ENCODE peak calls at places on chromosomes 1 and 21, in eight cellular contexts. O, W, N, D, I, T, E and G are unnamed samples.

GRCh38 chr1:92872719-92873118 is 40.9 kb downstream of the RPL5 start:
- DNase-seq in O (no peak), W (no peak), N (no peak), D (no peak), I (no peak), T (no peak), E (no peak), G (no peak)

GRCh38 chr1:194161591-194161990 is 975.2 kb upstream of the B3GALT2 start:
- DNase-seq in O (no peak), W (no peak), N (no peak), D (no peak), I (no peak), T (no peak), E (no peak), G (no peak)

GRCh38 chr1:227372662-227373061 is 54.4 kb upstream of the CDC42BPA start:
- DNase-seq in O (no peak), W (no peak), N (peak), D (peak), I (peak), T (no peak), E (peak), G (peak)

GRCh38 chr21:27145134-27145798 is 178.4 kb upstream of the ADAMTS5 start:
- DNase-seq in O (no peak), W (no peak), N (no peak), D (no peak), I (no peak), T (no peak), E (no peak), G (no peak)

GRCh38 chr1:119587328-119587727 is 60.7 kb downstream of the ZNF697 start:
- DNase-seq in O (no peak), W (no peak), N (peak), D (no peak), I (no peak), T (no peak), E (no peak), G (no peak)

GRCh38 chr1:28056129-28056925 is 32.1 kb downstream of the EYA3 start:
- DNase-seq in O (no peak), W (no peak), N (no peak), D (no peak), I (no peak), T (no peak), E (no peak), G (no peak)

GRCh38 chr21:18772404-18772803 is 368.8 kb upstream of the TMPRSS15 start:
- DNase-seq in O (no peak), W (no peak), N (no peak), D (no peak), I (no peak), T (no peak), E (no peak), G (no peak)

GRCh38 chr1:159647616-159648015 is 60.0 kb downstream of the APCS start:
- DNase-seq in O (no peak), W (no peak), N (no peak), D (no peak), I (no peak), T (no peak), E (no peak), G (no peak)

GRCh38 chr1:203556047-203556851 is 62.3 kb downstream of the OPTC start:
- DNase-seq in O (no peak), W (no peak), N (no peak), D (peak), I (no peak), T (peak), E (no peak), G (no peak)

GRCh38 chr1:30847358-30847972 is 61.1 kb downstream of the SDC3 start:
- DNase-seq in O (peak), W (no peak), N (peak), D (peak), I (peak), T (peak), E (no peak), G (peak)

GRCh38 chr1:153292740-153293479 is 19.8 kb downstream of the PGLYRP3 start:
- DNase-seq in O (no peak), W (no peak), N (no peak), D (no peak), I (no peak), T (no peak), E (no peak), G (no peak)

GRCh38 chr1:109822749-109823542 is 59.2 kb upstream of the EPS8L3 start:
- DNase-seq in O (no peak), W (no peak), N (no peak), D (no peak), I (no peak), T (no peak), E (no peak), G (no peak)

GRCh38 chr1:36890776-36891175 is 143.5 kb downstream of the GRIK3 start:
- DNase-seq in O (no peak), W (no peak), N (no peak), D (no peak), I (no peak), T (no peak), E (no peak), G (no peak)

GRCh38 chr1:162530985-162531319 is 30.6 kb upstream of the UAP1 start:
- DNase-seq in O (no peak), W (no peak), N (no peak), D (no peak), I (no peak), T (no peak), E (no peak), G (no peak)

GRCh38 chr21:15495965-15496364 is 233.8 kb upstream of the USP25 start:
- DNase-seq in O (no peak), W (no peak), N (peak), D (no peak), I (no peak), T (no peak), E (no peak), G (no peak)

GRCh38 chr1:109821221-109821669 is 57.5 kb upstream of the EPS8L3 start:
- DNase-seq in O (no peak), W (no peak), N (peak), D (peak), I (peak), T (no peak), E (peak), G (peak)

GRCh38 chr21:34517491-34518245 is 5.7 kb upstream of the KCNE1 start:
- DNase-seq in O (no peak), W (no peak), N (no peak), D (no peak), I (no peak), T (no peak), E (peak), G (no peak)

GRCh38 chr1:1047963-1048362 is 26.1 kb downstream of the RNF223 start:
- DNase-seq in O (no peak), W (no peak), N (no peak), D (no peak), I (no peak), T (no peak), E (no peak), G (no peak)

GRCh38 chr1:218741852-218742251 is 396.7 kb downstream of the TGFB2 start:
- DNase-seq in O (no peak), W (no peak), N (no peak), D (no peak), I (no peak), T (no peak), E (no peak), G (no peak)

GRCh38 chr1:28340221-28340974 is 11.6 kb downstream of the MED18 start:
- DNase-seq in O (no peak), W (no peak), N (no peak), D (no peak), I (no peak), T (no peak), E (no peak), G (no peak)

GRCh38 chr1:53120659-53121058 is 21.8 kb downstream of the SLC1A7 start:
- DNase-seq in O (no peak), W (no peak), N (no peak), D (no peak), I (no peak), T (no peak), E (no peak), G (no peak)

GRCh38 chr1:116556289-116557006 is 14.4 kb downstream of the CD58 start:
- DNase-seq in O (no peak), W (peak), N (peak), D (peak), I (peak), T (no peak), E (peak), G (peak)

GRCh38 chr1:62315387-62315786 is 3.8 kb downstream of the KANK4 start:
- DNase-seq in O (no peak), W (no peak), N (no peak), D (no peak), I (no peak), T (no peak), E (no peak), G (no peak)

GRCh38 chr1:222887127-222887461 is 72.3 kb downstream of the DISP1 start:
- DNase-seq in O (no peak), W (no peak), N (no peak), D (no peak), I (no peak), T (no peak), E (no peak), G (no peak)

GRCh38 chr1:6124341-6124740 is 55.8 kb downstream of the CHD5 start:
- DNase-seq in O (no peak), W (no peak), N (no peak), D (no peak), I (no peak), T (peak), E (no peak), G (no peak)

GRCh38 chr1:184890539-184890973 is 83.8 kb downstream of the NIBAN1 start:
- DNase-seq in O (no peak), W (no peak), N (peak), D (peak), I (no peak), T (no peak), E (no peak), G (peak)

DNA sequence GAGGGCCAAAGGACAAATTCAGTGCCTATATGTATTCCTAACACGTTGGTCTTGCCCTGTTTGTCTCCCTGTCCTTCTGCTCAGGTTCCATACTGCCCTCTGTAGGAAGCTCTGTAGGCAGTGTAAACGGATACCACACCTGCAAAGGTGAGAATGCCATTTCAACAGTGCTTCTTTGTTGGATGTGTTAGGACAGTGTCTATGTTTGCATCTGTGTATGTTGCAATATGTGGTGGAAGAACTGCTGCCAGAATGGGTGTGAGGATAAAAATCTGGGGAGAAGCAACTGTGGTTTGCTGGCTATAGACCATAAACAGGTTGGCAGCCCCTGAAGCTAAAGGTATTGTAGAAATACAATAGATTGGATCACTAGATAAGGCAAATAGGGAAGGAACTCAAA is 113.1 kb upstream of the BMP8A start:
- DNase-seq in O (no peak), W (peak), N (no peak), D (no peak), I (peak), T (no peak), E (peak), G (peak)
- TF ChIP-seq CTCF in O (peak), W (peak), N (peak), D (no peak), I (peak), T (no peak), E (peak), G (peak)

GRCh38 chr1:173545688-173546087 is 57.2 kb downstream of the SLC9C2 start:
- DNase-seq in O (no peak), W (no peak), N (no peak), D (no peak), I (no peak), T (no peak), E (peak), G (no peak)
- TF ChIP-seq CTCF in O (no peak), W (no peak), N (no peak), D (no peak), I (no peak), T (no peak), E (no peak), G (no peak)

GRCh38 chr1:196481616-196482015 is 126.6 kb downstream of the KCNT2 start:
- DNase-seq in O (no peak), W (no peak), N (no peak), D (no peak), I (no peak), T (no peak), E (no peak), G (no peak)

DNA sequence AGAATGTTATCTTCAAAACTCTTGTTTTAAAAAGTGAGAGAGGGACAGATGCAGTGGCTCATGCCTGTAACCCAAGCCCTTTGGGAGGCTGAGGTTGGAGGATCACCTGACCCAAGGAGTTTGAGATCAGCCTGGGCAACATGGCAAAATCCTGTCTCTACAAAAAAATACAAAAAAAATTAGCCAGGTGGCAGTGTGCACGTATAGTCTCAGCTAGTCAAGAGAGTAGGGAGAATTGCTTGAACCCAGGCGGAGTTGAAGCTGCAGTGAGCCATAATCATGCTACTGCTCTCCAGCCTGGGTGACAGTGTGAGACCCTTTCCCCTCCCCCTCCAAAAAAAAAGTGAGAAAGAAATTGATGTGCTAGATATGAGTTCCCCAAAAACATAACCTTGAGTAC is 131.0 kb downstream of the KCNT2 start:
- DNase-seq in O (no peak), W (no peak), N (no peak), D (no peak), I (no peak), T (no peak), E (no peak), G (no peak)
- TF ChIP-seq CTCF in O (no peak), W (no peak), N (no peak), D (no peak), I (no peak), T (no peak), E (no peak), G (no peak)

GRCh38 chr1:7366955-7367665 is 404.0 kb upstream of the VAMP3 start:
- DNase-seq in O (no peak), W (no peak), N (no peak), D (no peak), I (peak), T (peak), E (no peak), G (no peak)
- TF ChIP-seq CTCF in O (no peak), W (peak), N (no peak), D (no peak), I (no peak), T (no peak), E (no peak), G (no peak)

GRCh38 chr1:25503551-25504426 is 39.6 kb upstream of the LDLRAP1 start:
- DNase-seq in O (peak), W (no peak), N (no peak), D (no peak), I (peak), T (no peak), E (peak), G (peak)
- TF ChIP-seq CTCF in O (peak), W (peak), N (peak), D (peak), I (peak), T (peak), E (peak), G (peak)

DNA sequence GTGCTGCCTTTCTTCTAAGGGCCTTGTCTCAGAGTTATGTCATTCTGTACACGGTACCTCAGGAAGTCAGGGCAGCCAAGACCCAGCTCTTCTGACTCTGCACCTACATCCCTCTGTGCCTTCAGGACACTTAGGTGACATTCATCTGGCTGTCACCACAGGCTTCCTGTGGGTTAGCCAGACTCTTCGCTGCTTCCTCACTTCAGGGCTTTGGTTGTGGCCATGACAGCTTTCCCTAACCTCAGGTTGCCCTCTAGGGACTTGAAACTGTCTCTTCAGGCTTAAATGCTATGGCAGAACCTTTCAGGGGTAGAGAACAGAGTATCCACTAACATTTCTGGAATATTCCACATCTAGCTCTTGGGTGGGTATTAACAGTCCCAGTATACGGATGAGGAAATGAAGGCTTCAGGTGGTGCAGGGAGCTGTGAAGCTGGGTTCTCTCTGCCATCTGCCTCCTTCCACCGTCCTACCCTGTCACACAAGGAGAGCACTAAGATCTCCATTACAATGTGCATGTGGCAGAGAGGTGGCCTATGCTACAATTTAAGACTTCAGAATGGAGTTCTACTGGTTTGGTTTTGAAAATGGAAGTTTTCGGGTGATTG is 9.9 kb downstream of the TSSK3 start:
- DNase-seq in O (no peak), W (no peak), N (no peak), D (no peak), I (no peak), T (no peak), E (no peak), G (no peak)
- TF ChIP-seq CTCF in O (no peak), W (no peak), N (peak), D (no peak), I (no peak), T (no peak), E (no peak), G (no peak)

DNA sequence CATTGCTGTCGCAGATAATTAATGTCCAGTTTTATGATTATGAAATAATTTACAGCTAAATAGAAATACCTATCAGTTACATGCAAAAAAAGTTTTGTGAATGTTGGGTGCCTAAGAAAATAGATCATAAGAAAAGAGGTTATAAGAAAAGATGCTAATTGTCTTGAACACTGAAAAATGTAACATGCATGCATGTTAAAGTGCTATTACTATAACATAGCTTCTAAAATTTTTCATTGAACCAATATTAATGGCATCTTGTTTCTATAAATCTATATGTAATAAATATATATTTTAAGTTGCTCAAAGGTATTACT is 35.5 kb upstream of the SCYL3 start:
- DNase-seq in O (no peak), W (no peak), N (no peak), D (no peak), I (no peak), T (no peak), E (no peak), G (no peak)
- TF ChIP-seq CTCF in O (no peak), W (no peak), N (no peak), D (no peak), I (no peak), T (no peak), E (no peak), G (no peak)

DNA sequence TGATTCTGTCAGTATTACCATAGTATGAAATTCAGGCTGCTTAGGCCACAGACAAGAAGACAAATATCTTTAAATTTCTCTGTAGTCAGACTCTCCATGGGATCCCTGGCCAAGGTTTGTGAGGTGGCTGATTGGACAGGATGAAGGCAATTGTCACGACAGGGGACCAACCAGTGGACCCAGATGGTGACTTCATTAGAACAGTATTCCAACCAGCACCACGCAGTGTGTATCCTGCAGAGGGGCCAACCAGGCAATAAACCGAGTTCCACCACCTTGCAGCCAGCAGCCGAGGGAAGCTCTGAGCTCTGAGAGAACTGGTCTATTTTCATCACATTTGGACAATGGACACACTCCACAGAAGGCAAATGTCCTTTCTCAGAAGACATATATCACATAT is 16.1 kb downstream of the DSCAM start:
- DNase-seq in O (no peak), W (no peak), N (no peak), D (no peak), I (no peak), T (no peak), E (no peak), G (no peak)
- TF ChIP-seq CTCF in O (no peak), W (no peak), N (no peak), D (no peak), I (no peak), T (no peak), E (no peak), G (no peak)

GRCh38 chr1:207091185-207091906 is 2.7 kb downstream of the C4BPB start:
- DNase-seq in O (no peak), W (no peak), N (no peak), D (no peak), I (no peak), T (no peak), E (no peak), G (no peak)
- TF ChIP-seq CTCF in O (no peak), W (no peak), N (no peak), D (no peak), I (no peak), T (no peak), E (no peak), G (no peak)

GRCh38 chr1:64469614-64469976 is 334 bp upstream of the CACHD1 start:
- DNase-seq in O (no peak), W (no peak), N (no peak), D (no peak), I (peak), T (peak), E (no peak), G (no peak)

GRCh38 chr1:64469121-64469520 is 808 bp upstream of the CACHD1 start:
- DNase-seq in O (no peak), W (no peak), N (no peak), D (no peak), I (no peak), T (no peak), E (no peak), G (no peak)

GRCh38 chr1:64471218-64471719 is 1.3 kb downstream of the CACHD1 start:
- DNase-seq in O (peak), W (no peak), N (no peak), D (peak), I (peak), T (peak), E (no peak), G (peak)

GRCh38 chr1:64470670-64471217 is 815 bp downstream of the CACHD1 start:
- DNase-seq in O (peak), W (no peak), N (no peak), D (peak), I (peak), T (peak), E (peak), G (peak)

DNA sequence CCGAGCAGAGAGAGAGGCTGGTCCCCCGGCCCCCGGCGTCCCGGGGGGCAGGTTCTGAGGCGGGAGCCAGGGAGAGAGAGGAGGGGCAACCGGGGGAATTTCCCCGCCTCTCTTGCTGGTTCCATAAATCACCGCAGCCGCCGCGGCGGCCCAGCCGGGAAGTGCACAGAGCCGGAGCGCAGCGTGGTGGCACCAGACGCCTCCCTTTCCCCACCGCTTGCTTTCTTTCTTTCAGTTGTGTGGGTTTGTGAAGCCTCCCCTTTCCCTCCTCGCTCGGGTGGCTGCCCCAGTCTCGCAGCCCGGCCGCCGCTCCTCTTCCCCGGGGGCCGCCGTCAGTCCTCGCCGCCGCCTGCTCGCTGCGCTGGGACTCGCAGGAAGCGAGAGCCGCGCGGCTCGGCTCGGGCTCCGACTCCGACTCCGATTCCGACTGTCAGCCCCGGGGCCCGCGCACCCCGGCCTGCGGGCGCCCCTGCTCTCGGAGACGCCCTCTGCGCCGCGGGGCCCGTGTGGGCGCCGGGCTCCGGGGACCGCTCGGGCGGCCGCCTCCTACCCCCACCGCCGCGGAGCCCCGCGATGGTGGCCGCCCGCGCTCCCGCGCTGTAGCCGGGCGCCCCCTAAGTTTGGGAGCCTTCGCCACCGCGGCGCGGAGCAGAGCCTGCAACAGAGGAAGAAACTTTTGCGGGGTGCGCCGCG is at the start of gene CACHD1:
- DNase-seq in O (peak), W (no peak), N (peak), D (peak), I (peak), T (peak), E (peak), G (peak)
- TF ChIP-seq CTCF in O (peak), W (peak), N (peak), D (peak), I (no peak), T (peak), E (no peak), G (no peak)